ENCODE peak calls at places on chromosomes 3 and 15, in seven cellular contexts. R is lower leg skin; J is CD8-positive, alpha-beta T cell; Q is MCF 10A; N is sigmoid colon; V is PC-3; G is fibroblast of lung. C is an unnamed sample.

GRCh38 chr15:98875309-98875708 is 132.3 kb downstream of the PGPEP1L start:
- DNase-seq in R (no peak), J (no peak), Q (no peak), N (no peak), V (no peak), G (no peak), C (peak)

GRCh38 chr3:111493276-111493675 is 48.7 kb upstream of the CD96 start:
- DNase-seq in R (no peak), J (no peak), Q (no peak), N (no peak), V (no peak), G (no peak), C (no peak)

GRCh38 chr3:112974894-112975293 is at the start of gene CD200R1:
- DNase-seq in R (no peak), J (no peak), Q (no peak), N (no peak), V (no peak), G (no peak), C (no peak)

GRCh38 chr3:124810970-124811369 is 76.2 kb downstream of the ITGB5 start:
- DNase-seq in R (no peak), J (no peak), Q (no peak), N (no peak), V (no peak), G (no peak), C (no peak)

GRCh38 chr3:174957581-174958001 is 98.5 kb downstream of the NAALADL2 start:
- DNase-seq in R (no peak), J (no peak), Q (no peak), N (no peak), V (peak), G (peak), C (no peak)

GRCh38 chr15:34754674-34755418 is at the start of gene GJD2:
- DNase-seq in R (no peak), J (no peak), Q (no peak), N (no peak), V (no peak), G (no peak), C (no peak)

GRCh38 chr3:141708367-141708766 is 29.7 kb upstream of the RNF7 start:
- DNase-seq in R (no peak), J (no peak), Q (no peak), N (no peak), V (no peak), G (no peak), C (no peak)

GRCh38 chr15:91032919-91033803 is 10.8 kb upstream of the VPS33B start:
- DNase-seq in R (no peak), J (peak), Q (peak), N (no peak), V (peak), G (peak), C (peak)

GRCh38 chr15:59294961-59295741 is 77.5 kb downstream of the MYO1E start:
- DNase-seq in R (peak), J (no peak), Q (peak), N (no peak), V (peak), G (peak), C (peak)

GRCh38 chr3:169662215-169663070 is 1.1 kb downstream of the MECOM start:
- DNase-seq in R (peak), J (no peak), Q (peak), N (no peak), V (peak), G (peak), C (peak)

GRCh38 chr3:28575100-28575747 is 226.6 kb upstream of the AZI2 start:
- DNase-seq in R (no peak), J (no peak), Q (peak), N (no peak), V (no peak), G (no peak), C (no peak)
- TF ChIP-seq CTCF in R (no peak), J (no peak), Q (no peak), N (no peak), V (no peak), G (no peak), C (no peak)

GRCh38 chr3:66406841-66407240 is 94.0 kb downstream of the LRIG1 start:
- DNase-seq in R (peak), J (no peak), Q (no peak), N (peak), V (no peak), G (no peak), C (no peak)
- TF ChIP-seq CTCF in R (no peak), J (no peak), Q (no peak), N (no peak), V (no peak), G (no peak), C (no peak)

DNA sequence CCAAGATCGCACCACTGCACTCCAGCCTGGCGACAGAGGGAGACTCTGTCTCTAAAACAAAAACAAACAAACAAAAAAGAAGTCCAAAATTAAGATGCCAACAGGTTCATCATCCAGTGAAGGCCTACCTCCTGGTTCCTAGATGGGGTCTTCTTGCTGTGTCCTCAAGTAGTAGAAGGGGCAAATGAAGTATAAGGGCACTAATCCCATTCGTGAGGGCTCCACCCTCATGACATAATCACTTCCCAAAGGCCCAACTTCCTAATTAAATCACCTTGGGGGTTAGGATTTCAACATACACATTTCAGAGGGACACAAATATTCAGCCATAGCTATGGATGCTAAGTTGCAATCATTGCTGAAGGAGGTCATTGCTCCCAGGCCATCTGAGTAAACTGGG is 45.8 kb downstream of the PCNP start:
- DNase-seq in R (no peak), J (no peak), Q (no peak), N (no peak), V (no peak), G (no peak), C (no peak)
- TF ChIP-seq CTCF in R (no peak), J (no peak), Q (no peak), N (no peak), V (no peak), G (no peak), C (no peak)

GRCh38 chr3:46674031-46674592 is 19.4 kb downstream of the ALS2CL start:
- DNase-seq in R (peak), J (no peak), Q (no peak), N (peak), V (no peak), G (no peak), C (no peak)
- TF ChIP-seq CTCF in R (no peak), J (no peak), Q (peak), N (no peak), V (peak), G (no peak), C (no peak)

GRCh38 chr3:56342475-56342874 is 125.8 kb downstream of the ERC2 start:
- DNase-seq in R (no peak), J (no peak), Q (peak), N (no peak), V (no peak), G (no peak), C (no peak)

GRCh38 chr3:56351496-56351895 is 116.8 kb downstream of the ERC2 start:
- DNase-seq in R (no peak), J (no peak), Q (no peak), N (no peak), V (no peak), G (no peak), C (no peak)

DNA sequence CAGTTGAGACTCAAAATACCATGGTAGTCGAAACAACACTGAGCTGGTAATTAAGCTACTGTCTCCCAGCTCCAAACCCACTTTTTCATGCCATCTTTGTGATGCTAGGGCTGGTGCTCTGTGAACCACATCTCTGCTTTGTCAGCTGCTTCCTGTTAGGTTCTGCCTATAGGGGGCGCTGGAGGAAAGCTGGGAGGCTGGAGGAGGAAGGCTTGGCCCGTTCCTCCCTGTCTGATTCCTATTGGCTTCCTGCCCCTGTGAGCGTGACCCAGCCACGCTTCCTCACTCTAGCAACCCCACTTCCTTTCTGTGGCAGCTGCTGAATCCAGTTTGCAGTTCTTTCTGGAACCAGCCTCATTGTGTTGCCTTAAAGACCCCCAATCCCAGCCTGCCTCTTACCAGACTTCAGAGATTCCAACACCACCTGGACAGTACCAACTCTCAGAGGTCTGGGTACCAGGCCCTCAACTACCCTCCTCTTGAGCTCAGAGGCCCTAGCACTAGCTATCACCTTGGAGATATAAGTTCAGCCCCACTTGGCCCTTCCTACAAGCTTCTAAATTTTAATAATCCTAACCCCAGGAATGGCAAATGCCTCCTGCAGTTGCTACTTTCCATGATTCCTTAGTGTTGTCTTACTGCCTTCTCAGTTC is 120.9 kb downstream of the ERC2 start:
- DNase-seq in R (no peak), J (no peak), Q (peak), N (no peak), V (peak), G (no peak), C (peak)
- TF ChIP-seq CTCF in R (no peak), J (no peak), Q (no peak), N (no peak), V (peak), G (no peak), C (peak)

GRCh38 chr3:137692803-137693431 is 71.2 kb upstream of the SOX14 start:
- DNase-seq in R (no peak), J (no peak), Q (peak), N (no peak), V (peak), G (no peak), C (no peak)
- TF ChIP-seq CTCF in R (no peak), J (no peak), Q (peak), N (no peak), V (peak), G (no peak), C (no peak)

DNA sequence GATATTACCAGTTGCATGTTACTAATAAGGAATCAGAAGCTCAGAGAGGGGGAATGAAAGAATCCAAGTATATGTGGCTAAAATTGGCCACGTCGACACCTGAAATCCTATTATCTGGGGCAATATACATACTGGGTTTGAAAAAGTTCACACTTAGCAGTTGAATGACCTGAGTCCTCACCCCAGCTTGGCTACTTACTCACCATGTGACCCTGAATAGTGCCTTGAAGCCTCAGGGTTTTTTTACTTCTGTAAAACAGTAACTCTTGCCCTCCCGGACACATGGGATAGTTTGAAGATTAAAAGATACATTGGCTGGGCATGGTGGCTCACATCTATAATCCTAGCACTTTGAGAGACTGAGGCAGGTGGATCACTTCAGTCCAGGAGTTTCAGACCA is 342.2 kb upstream of the TPRG1 start:
- DNase-seq in R (no peak), J (no peak), Q (no peak), N (no peak), V (no peak), G (no peak), C (no peak)
- TF ChIP-seq CTCF in R (no peak), J (no peak), Q (no peak), N (no peak), V (no peak), G (no peak), C (no peak)

GRCh38 chr3:23884481-23884880 is 32.3 kb downstream of the NKIRAS1 start:
- DNase-seq in R (no peak), J (no peak), Q (peak), N (no peak), V (peak), G (no peak), C (no peak)
- TF ChIP-seq CTCF in R (no peak), J (no peak), Q (no peak), N (no peak), V (peak), G (no peak), C (peak)

GRCh38 chr3:46442591-46443530 is 21.8 kb downstream of the LTF start:
- DNase-seq in R (peak), J (no peak), Q (peak), N (no peak), V (no peak), G (peak), C (no peak)
- TF ChIP-seq CTCF in R (no peak), J (no peak), Q (peak), N (peak), V (no peak), G (peak), C (no peak)

DNA sequence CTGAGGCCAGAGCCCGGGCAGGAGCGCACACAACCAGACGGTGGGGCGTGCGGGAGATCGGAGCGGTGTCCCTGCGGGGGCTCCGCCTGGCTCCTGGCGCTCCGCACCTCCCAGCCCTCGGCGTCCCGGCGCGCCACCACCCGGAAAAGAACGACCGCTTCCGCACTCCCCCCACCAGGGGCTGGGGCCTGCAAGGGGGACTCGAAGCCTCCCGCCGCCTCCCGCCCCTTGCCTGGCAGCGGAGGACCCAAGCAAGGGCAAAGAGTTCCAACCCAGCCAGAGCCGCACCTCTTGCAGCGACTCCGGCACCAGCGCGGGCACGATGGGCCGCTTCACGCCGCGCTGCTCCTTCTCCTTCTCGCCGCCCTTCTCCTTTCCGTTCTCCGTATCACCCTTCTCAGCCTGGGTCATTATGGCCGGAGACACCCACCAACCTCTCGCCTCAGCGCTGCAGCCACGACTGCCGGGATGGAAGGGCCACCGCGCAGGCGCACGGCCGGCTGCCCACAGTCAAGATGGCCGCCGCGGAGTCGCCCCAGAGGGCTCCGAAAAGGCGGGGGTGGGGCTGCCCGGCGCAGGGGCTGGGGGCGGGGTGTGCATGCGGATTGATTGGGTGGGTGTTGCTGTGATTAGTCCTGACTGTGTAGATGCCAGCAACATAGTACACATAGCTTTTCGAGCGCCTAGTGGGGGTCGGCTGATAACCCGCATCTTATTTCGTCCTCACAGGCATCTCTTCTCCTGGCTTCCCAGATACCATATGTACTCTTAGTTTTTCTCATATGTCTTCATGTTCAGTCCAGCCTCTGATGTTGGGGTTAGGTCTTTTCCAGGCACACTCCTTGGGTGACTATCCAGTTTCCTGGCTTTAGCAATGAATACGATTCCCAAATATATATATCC is at the start of gene ACTR8:
- DNase-seq in R (peak), J (peak), Q (peak), N (peak), V (peak), G (peak), C (peak)
- TF ChIP-seq CTCF in R (no peak), J (no peak), Q (no peak), N (no peak), V (no peak), G (peak), C (peak)

C was measured in fibroblast of villous mesenchyme.